ENCODE peak calls at places on chromosomes 3 and 15, in four cellular contexts. One of them, this sample, is unnamed. For H3K4me1, the result is how much of the 10 kb centered on the place peaks cover.

GRCh38 chr3:195033531-195034091 is 237.3 kb downstream of the XXYLT1 start:
- DNase-seq in uterus: peak
- DNase-seq in stomach: peak
- DNase-seq in ovary: no peak
- DNase-seq in this sample: no peak

GRCh38 chr3:135987647-135988046 is 22.1 kb downstream of the PPP2R3A start:
- DNase-seq in uterus: no peak
- DNase-seq in stomach: no peak
- DNase-seq in ovary: no peak
- DNase-seq in this sample: no peak

GRCh38 chr15:87369269-87369668 is 887.3 kb downstream of the NTRK3 start:
- DNase-seq in uterus: no peak
- DNase-seq in stomach: no peak
- DNase-seq in ovary: no peak
- DNase-seq in this sample: no peak

GRCh38 chr15:90020041-90020735 is 19.1 kb downstream of the ZNF710 start:
- DNase-seq in uterus: no peak
- DNase-seq in stomach: no peak
- DNase-seq in ovary: no peak
- DNase-seq in this sample: peak

GRCh38 chr15:87752250-87752951 is 504.1 kb downstream of the NTRK3 start:
- DNase-seq in uterus: no peak
- DNase-seq in stomach: no peak
- DNase-seq in ovary: no peak
- DNase-seq in this sample: no peak

GRCh38 chr3:158531334-158531733 is 39.7 kb upstream of the MLF1 start:
- DNase-seq in uterus: no peak
- DNase-seq in stomach: no peak
- DNase-seq in ovary: no peak
- DNase-seq in this sample: no peak

GRCh38 chr3:7504886-7505775 is 644.2 kb downstream of the GRM7 start:
- DNase-seq in uterus: no peak
- DNase-seq in stomach: no peak
- DNase-seq in ovary: no peak
- DNase-seq in this sample: no peak

GRCh38 chr15:52803543-52804306 is 13.6 kb upstream of the ONECUT1 start:
- DNase-seq in uterus: no peak
- DNase-seq in stomach: no peak
- DNase-seq in ovary: no peak
- DNase-seq in this sample: no peak

GRCh38 chr3:83934208-83935150 is 1024.3 kb upstream of the CADM2 start:
- DNase-seq in uterus: no peak
- DNase-seq in stomach: no peak
- DNase-seq in ovary: no peak
- DNase-seq in this sample: no peak

GRCh38 chr3:63932509-63933212 is 20.5 kb upstream of the SCAANT1 start:
- DNase-seq in uterus: no peak
- DNase-seq in stomach: no peak
- DNase-seq in ovary: no peak
- DNase-seq in this sample: no peak

GRCh38 chr3:63931290-63931689 is 19.1 kb upstream of the SCAANT1 start:
- DNase-seq in uterus: no peak
- DNase-seq in stomach: no peak
- DNase-seq in ovary: no peak
- DNase-seq in this sample: no peak

GRCh38 chr3:63934041-63934440 is 21.9 kb upstream of the SCAANT1 start:
- DNase-seq in uterus: no peak
- DNase-seq in stomach: no peak
- DNase-seq in ovary: no peak
- DNase-seq in this sample: peak

GRCh38 chr3:63934484-63934883 is 22.3 kb upstream of the SCAANT1 start:
- DNase-seq in uterus: no peak
- DNase-seq in stomach: no peak
- DNase-seq in ovary: no peak
- DNase-seq in this sample: no peak

DNA sequence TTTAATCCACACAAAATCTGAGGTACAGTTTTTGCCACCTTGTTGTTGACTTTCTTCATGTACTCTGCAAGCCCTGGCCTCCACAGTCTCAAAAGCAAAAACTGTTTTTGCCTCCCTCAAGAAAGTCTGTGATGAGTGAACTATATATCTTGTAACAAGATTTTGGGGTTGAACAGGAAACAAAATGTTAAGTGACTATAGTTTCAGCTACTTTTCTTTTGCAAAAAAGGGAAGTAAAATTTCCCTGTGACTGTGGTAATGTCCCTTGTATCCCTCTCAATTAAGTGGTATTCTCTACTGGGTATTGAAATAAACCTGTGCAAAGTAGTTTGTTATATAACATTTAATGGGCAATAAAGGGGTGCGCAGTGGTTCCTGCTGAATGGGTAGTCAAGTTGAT is 21.3 kb upstream of the SCAANT1 start:
- DNase-seq in uterus: no peak
- DNase-seq in stomach: no peak
- DNase-seq in ovary: no peak
- DNase-seq in this sample: no peak
- H3K4me1 ChIP-seq in uterus: under half
- H3K4me1 ChIP-seq in stomach: under half
- H3K4me1 ChIP-seq in ovary: under half
- H3K4me1 ChIP-seq in this sample: half or more

GRCh38 chr15:41416742-41417417 is at the start of gene RTF1:
- DNase-seq in uterus: peak
- DNase-seq in stomach: peak
- DNase-seq in ovary: peak
- DNase-seq in this sample: peak
- TF ChIP-seq POLR2A in uterus: peak
- TF ChIP-seq POLR2A in stomach: no peak
- TF ChIP-seq POLR2A in ovary: peak
- TF ChIP-seq POLR2A in this sample: no peak

GRCh38 chr3:11629716-11630115 is 14.0 kb downstream of the VGLL4 start:
- DNase-seq in uterus: no peak
- DNase-seq in stomach: no peak
- DNase-seq in ovary: no peak
- DNase-seq in this sample: no peak
- TF ChIP-seq CTCF in uterus: no peak
- TF ChIP-seq CTCF in stomach: no peak
- TF ChIP-seq CTCF in ovary: no peak
- TF ChIP-seq CTCF in this sample: no peak

GRCh38 chr15:57500256-57500655 is 91.4 kb upstream of the MYZAP start:
- DNase-seq in uterus: no peak
- DNase-seq in stomach: no peak
- DNase-seq in ovary: no peak
- DNase-seq in this sample: no peak
- H3K4me1 ChIP-seq in uterus: under half
- H3K4me1 ChIP-seq in stomach: half or more
- H3K4me1 ChIP-seq in ovary: under half
- H3K4me1 ChIP-seq in this sample: half or more

GRCh38 chr3:141875893-141876380 is 506 bp upstream of the ATP1B3 start:
- DNase-seq in uterus: no peak
- DNase-seq in stomach: peak
- DNase-seq in ovary: peak
- DNase-seq in this sample: peak
- TF ChIP-seq POLR2A in uterus: no peak
- TF ChIP-seq POLR2A in stomach: peak
- TF ChIP-seq POLR2A in ovary: no peak
- TF ChIP-seq POLR2A in this sample: no peak

This sample was measured in heart left ventricle.